ENCODE peak calls at places on chromosomes 2 and 18, in four cellular contexts. O, V, R and P are unnamed samples.
A peak's percentile ranks its signal among the peaks of the same experiment; 100 is the strongest.

GRCh38 chr2:38057651-38058410 is 18.1 kb downstream of the CYP1B1 start:
- DNase-seq in O (no peak), V (no peak), R (no peak), P (no peak)

GRCh38 chr2:126722546-126722945 is 66.6 kb downstream of the GYPC start:
- DNase-seq in O (no peak), V (no peak), R (no peak), P (no peak)

GRCh38 chr18:13427354-13427753 is 208.8 kb downstream of the LDLRAD4 start:
- DNase-seq in O (no peak), V (peak; percentile 37), R (no peak), P (no peak)

GRCh38 chr2:185375731-185376130 is 362.9 kb upstream of the FSIP2 start:
- DNase-seq in O (no peak), V (no peak), R (no peak), P (no peak)

GRCh38 chr2:134436706-134437105 is 182.8 kb downstream of the MGAT5 start:
- DNase-seq in O (no peak), V (no peak), R (no peak), P (no peak)

GRCh38 chr2:207779523-207779922 is 9.8 kb upstream of the FZD5 start:
- DNase-seq in O (no peak), V (no peak), R (no peak), P (no peak)

GRCh38 chr2:11574176-11575046 is 40.6 kb downstream of the GREB1 start:
- DNase-seq in O (no peak), V (no peak), R (no peak), P (no peak)

GRCh38 chr2:165293439-165294420 is 54.5 kb downstream of the SCN2A start:
- DNase-seq in O (peak; percentile 63), V (peak; percentile 29), R (peak; percentile 17), P (no peak)

GRCh38 chr2:172461591-172462392 is 34.4 kb downstream of the ITGA6 start:
- DNase-seq in O (peak; percentile 69), V (peak; percentile 24), R (peak; percentile 71), P (no peak)

GRCh38 chr2:20208487-20208882 is 16.4 kb downstream of the SDC1 start:
- DNase-seq in O (no peak), V (no peak), R (no peak), P (no peak)

GRCh38 chr18:35111086-35111485 is 69.9 kb downstream of the MAPRE2 start:
- DNase-seq in O (no peak), V (no peak), R (no peak), P (no peak)

GRCh38 chr2:32249731-32250236 is 14.9 kb downstream of the NLRC4 start:
- DNase-seq in O (no peak), V (no peak), R (no peak), P (no peak)

GRCh38 chr2:11930211-11930761 is 183.9 kb downstream of the LPIN1 start:
- DNase-seq in O (no peak), V (no peak), R (no peak), P (no peak)

GRCh38 chr2:107936427-107937359 is 49.6 kb upstream of the SLC5A7 start:
- DNase-seq in O (no peak), V (no peak), R (no peak), P (no peak)

GRCh38 chr18:58805482-58806187 is 59.0 kb upstream of the ZNF532 start:
- DNase-seq in O (no peak), V (no peak), R (no peak), P (no peak)

GRCh38 chr2:96186562-96186961 is 22.1 kb downstream of the STARD7 start:
- DNase-seq in O (no peak), V (no peak), R (no peak), P (no peak)